ENCODE peak calls at places on chromosome 6, in ten cellular contexts. S is ELR; F is astrocyte of the spinal cord; X is RPMI8226; Z is HS-27A; O is nucleus accumbens; K is HL-60; H is osteoblast; W is endothelial cell; J is activated CD8-positive, alpha-beta memory T cell treated with anti-CD3 and anti-CD28 coated beads, Interleukin-2, amount 10 ng/mL, durations not matched to agents 7 days and 5 days. D is an unnamed sample.

GRCh38 chr6:137740967-137741761 is 125.9 kb upstream of the TNFAIP3 start:
- DNase-seq in S (no peak), F (no peak), X (no peak), Z (no peak), O (no peak), K (no peak), H (no peak), W (no peak), J (no peak), D (no peak)

GRCh38 chr6:55705381-55705780 is 126.4 kb upstream of the HMGCLL1 start:
- DNase-seq in S (no peak), F (no peak), X (no peak), Z (no peak), O (no peak), K (no peak), H (no peak), W (no peak), J (no peak), D (no peak)

GRCh38 chr6:34745277-34746103 is 11.8 kb upstream of the SNRPC start:
- DNase-seq in S (peak), F (no peak), X (no peak), Z (peak), O (no peak), K (no peak), H (no peak), W (no peak), J (no peak), D (peak)

GRCh38 chr6:143251288-143251687 is 190.6 kb downstream of the AIG1 start:
- DNase-seq in S (no peak), F (no peak), X (no peak), Z (no peak), O (no peak), K (no peak), H (no peak), W (no peak), J (no peak), D (no peak)

GRCh38 chr6:57013501-57013900 is 33.0 kb upstream of the KIAA1586 start:
- DNase-seq in S (peak), F (peak), X (no peak), Z (peak), O (no peak), K (no peak), H (peak), W (no peak), J (no peak), D (no peak)

GRCh38 chr6:152117156-152118129 is 310.0 kb downstream of the ESR1 start:
- DNase-seq in S (no peak), F (no peak), X (peak), Z (no peak), O (no peak), K (no peak), H (no peak), W (no peak), J (no peak), D (no peak)

GRCh38 chr6:137402143-137402542 is 92.1 kb downstream of the OLIG3 start:
- DNase-seq in S (no peak), F (no peak), X (no peak), Z (no peak), O (no peak), K (no peak), H (no peak), W (no peak), J (no peak), D (no peak)

GRCh38 chr6:16704706-16705402 is 56.4 kb downstream of the ATXN1 start:
- DNase-seq in S (peak), F (peak), X (no peak), Z (no peak), O (no peak), K (no peak), H (no peak), W (no peak), J (peak), D (no peak)

GRCh38 chr6:127518710-127519468 is at the start of gene MTCL3:
- DNase-seq in S (peak), F (peak), X (no peak), Z (no peak), O (peak), K (no peak), H (no peak), W (peak), J (peak), D (no peak)

GRCh38 chr6:158417760-158418098 is 105.5 kb downstream of the TULP4 start:
- DNase-seq in S (peak), F (peak), X (no peak), Z (no peak), O (no peak), K (no peak), H (peak), W (no peak), J (no peak), D (no peak)

GRCh38 chr6:51926125-51926524 is 161.3 kb downstream of the PKHD1 start:
- DNase-seq in S (no peak), F (no peak), X (no peak), Z (no peak), O (no peak), K (no peak), H (no peak), W (no peak), J (no peak), D (no peak)

GRCh38 chr6:30259140-30260035 is 46.2 kb upstream of the TRIM26 start:
- DNase-seq in S (peak), F (peak), X (peak), Z (no peak), O (peak), K (no peak), H (peak), W (peak), J (peak), D (peak)